ENCODE peak calls at places on chromosomes 3 and 15, in eight cellular contexts. E is right lobe of liver; V is AML-193; G is neural crest cell; A is activated CD4-positive, CD25-positive, alpha-beta regulatory T cell; M is NCI-H345; U is MV-4-11; Y is GM23338. T is an unnamed sample.

GRCh38 chr15:96693990-96694517 is 363.6 kb downstream of the NR2F2 start:
- DNase-seq in U (no peak), G (no peak), V (no peak), M (no peak), A (no peak), E (no peak), Y (no peak), T (no peak)

GRCh38 chr3:101216710-101217457 is 103.5 kb downstream of the IMPG2 start:
- DNase-seq in E (no peak), Y (no peak), G (no peak), A (no peak), U (peak), V (no peak), M (no peak), T (no peak)

GRCh38 chr3:50375200-50375931 is 16.0 kb upstream of the TMEM115 start:
- DNase-seq in A (no peak), E (no peak), G (no peak), M (no peak), V (no peak), U (no peak), Y (peak), T (no peak)

GRCh38 chr15:54518145-54518941 is 540.1 kb downstream of the UNC13C start:
- DNase-seq in V (no peak), U (no peak), Y (no peak), G (no peak), E (no peak), M (no peak), A (no peak), T (no peak)

GRCh38 chr3:18224406-18224805 is 200.7 kb downstream of the SATB1 start:
- DNase-seq in E (no peak), Y (no peak), A (no peak), U (peak), M (no peak), V (peak), G (no peak), T (no peak)

GRCh38 chr3:182740710-182741109 is 52.6 kb upstream of the ATP11B start:
- DNase-seq in A (no peak), U (no peak), G (no peak), Y (no peak), E (no peak), M (no peak), V (no peak), T (no peak)

GRCh38 chr3:32226875-32227500 is 11.5 kb upstream of the CMTM8 start:
- DNase-seq in V (no peak), M (no peak), G (no peak), Y (no peak), U (no peak), A (no peak), E (no peak), T (no peak)

GRCh38 chr3:131075632-131076328 is 49.1 kb downstream of the NEK11 start:
- DNase-seq in G (no peak), U (no peak), E (no peak), M (no peak), Y (no peak), A (no peak), V (no peak), T (no peak)

GRCh38 chr3:175411405-175411804 is 552.3 kb downstream of the NAALADL2 start:
- DNase-seq in M (no peak), V (no peak), Y (no peak), A (no peak), U (no peak), E (no peak), G (no peak), T (no peak)

GRCh38 chr3:14791343-14791945 is 27.3 kb upstream of the FGD5 start:
- DNase-seq in U (peak), E (peak), V (peak), M (peak), A (no peak), Y (peak), G (peak), T (no peak)

GRCh38 chr3:197508511-197508910 is 47.3 kb downstream of the BDH1 start:
- DNase-seq in U (no peak), G (no peak), M (peak), E (no peak), V (no peak), Y (no peak), A (no peak), T (no peak)

GRCh38 chr3:40173291-40173710 is 136.2 kb upstream of the EIF1B start:
- DNase-seq in U (no peak), A (no peak), M (no peak), G (no peak), E (no peak), Y (peak), V (no peak), T (no peak)

GRCh38 chr3:177377166-177377565 is 179.9 kb upstream of the TBL1XR1 start:
- DNase-seq in Y (no peak), E (no peak), V (no peak), U (no peak), A (no peak), G (no peak), M (no peak), T (no peak)

GRCh38 chr15:75214293-75215096 is 12.8 kb downstream of the C15orf39 start:
- DNase-seq in M (no peak), G (no peak), V (no peak), U (no peak), Y (peak), A (no peak), E (no peak), T (no peak)

GRCh38 chr3:27360113-27361078 is 8.8 kb downstream of the NEK10 start:
- DNase-seq in M (peak), A (no peak), Y (no peak), E (peak), U (no peak), V (no peak), G (no peak), T (no peak)

GRCh38 chr15:69704229-69704628 is 251.6 kb downstream of the RPLP1 start:
- DNase-seq in M (peak), A (no peak), Y (no peak), V (no peak), E (no peak), G (no peak), U (no peak), T (no peak)

GRCh38 chr15:90864507-90864906 is 3.9 kb upstream of the FURIN start:
- DNase-seq in V (no peak), E (no peak), G (no peak), M (no peak), U (no peak), Y (peak), A (no peak), T (no peak)

GRCh38 chr15:25329685-25330084 is 109.1 kb downstream of the UBE3A start:
- DNase-seq in Y (no peak), M (no peak), U (no peak), G (no peak), V (no peak), E (no peak), A (no peak), T (no peak)

GRCh38 chr3:83873550-83873949 is 1085.2 kb upstream of the CADM2 start:
- DNase-seq in M (no peak), V (no peak), G (no peak), E (no peak), U (peak), Y (no peak), A (no peak), T (no peak)

GRCh38 chr3:21142949-21143348 is 608.1 kb downstream of the ZNF385D start:
- DNase-seq in U (no peak), E (no peak), G (no peak), V (no peak), Y (no peak), M (no peak), A (no peak), T (no peak)

GRCh38 chr3:51935886-51936755 is 5.6 kb downstream of the RRP9 start:
- DNase-seq in M (no peak), A (no peak), Y (no peak), G (no peak), V (no peak), U (no peak), E (peak), T (no peak)

GRCh38 chr15:60390931-60391501 is 6.8 kb downstream of the ANXA2 start:
- DNase-seq in E (no peak), A (no peak), M (no peak), U (peak), V (no peak), Y (peak), G (no peak), T (no peak)

GRCh38 chr15:63444607-63445006 is 59.8 kb upstream of the USP3 start:
- DNase-seq in G (no peak), Y (no peak), V (no peak), U (no peak), A (no peak), E (peak), M (no peak), T (no peak)

GRCh38 chr3:126474498-126475410 is 937 bp downstream of the ZXDC start:
- DNase-seq in Y (peak), M (peak), U (peak), A (no peak), V (peak), E (peak), G (peak), T (peak)